ENCODE peak calls at places on chromosomes 3 and 15, in eight cellular contexts. A is stimulated activated CD4-positive, alpha-beta T cell treated with anti-CD3 and anti-CD28 coated beads, Interleukin-4, amount 100 ng/mL, for 24 hours; G is OCI-M1; Y is GM10248; P is IMR-90; H is stromal cell of bone marrow; X is NCI-H1694; U is AG09309. Q is an unnamed sample.

GRCh38 chr15:90441011-90441410 is 53.0 kb downstream of the IQGAP1 start:
- DNase-seq in P (no peak), A (no peak), H (no peak), X (no peak), U (no peak), Y (no peak), G (no peak), Q (no peak)

GRCh38 chr15:77569647-77570186 is 63.0 kb downstream of the LINGO1 start:
- DNase-seq in X (no peak), U (no peak), G (peak), A (no peak), Y (no peak), H (no peak), P (no peak), Q (peak)

GRCh38 chr3:170496026-170496867 is 77.6 kb downstream of the CLDN11 start:
- DNase-seq in A (no peak), X (no peak), Y (no peak), U (no peak), P (no peak), H (no peak), G (no peak), Q (no peak)

GRCh38 chr15:90581771-90582471 is 52.2 kb downstream of the CRTC3 start:
- DNase-seq in H (no peak), G (peak), Y (no peak), U (no peak), A (peak), X (no peak), P (no peak), Q (no peak)

GRCh38 chr3:141686477-141687280 is 51.4 kb upstream of the RNF7 start:
- DNase-seq in G (peak), X (peak), Y (no peak), H (peak), U (peak), A (no peak), P (peak), Q (peak)

GRCh38 chr3:72745146-72745976 is 102.9 kb downstream of the SHQ1 start:
- DNase-seq in U (no peak), Y (no peak), G (no peak), A (no peak), H (no peak), X (no peak), P (peak), Q (peak)

GRCh38 chr15:53884441-53884840 is 93.8 kb upstream of the UNC13C start:
- DNase-seq in X (no peak), U (no peak), H (no peak), P (no peak), Y (no peak), A (no peak), G (no peak), Q (no peak)

GRCh38 chr3:119930286-119930685 is 148.4 kb downstream of the NR1I2 start:
- DNase-seq in H (no peak), Y (no peak), U (no peak), X (no peak), P (no peak), G (no peak), A (no peak), Q (no peak)

GRCh38 chr15:77721963-77722362 is 89.3 kb upstream of the LINGO1 start:
- DNase-seq in P (no peak), A (no peak), H (no peak), G (no peak), X (no peak), Y (no peak), U (no peak), Q (no peak)

GRCh38 chr3:171986208-171986607 is 53.2 kb upstream of the FNDC3B start:
- DNase-seq in G (peak), P (no peak), H (no peak), X (no peak), A (no peak), Y (no peak), U (no peak), Q (no peak)

GRCh38 chr3:78186404-78186803 is 1146.5 kb downstream of the ROBO2 start:
- DNase-seq in Y (no peak), H (no peak), U (no peak), G (no peak), P (no peak), X (no peak), A (no peak), Q (no peak)

GRCh38 chr15:101307048-101307896 is 12.2 kb upstream of the SNRPA1 start:
- DNase-seq in P (no peak), Y (no peak), G (no peak), X (no peak), U (no peak), A (no peak), H (no peak), Q (peak)

GRCh38 chr3:8503461-8503860 is 1.8 kb downstream of the LMCD1 start:
- DNase-seq in P (no peak), Y (no peak), A (no peak), X (no peak), G (no peak), U (no peak), H (no peak), Q (no peak)

GRCh38 chr3:10428393-10429091 is 76.8 kb downstream of the ATP2B2 start:
- DNase-seq in A (no peak), P (no peak), X (no peak), U (no peak), H (no peak), G (no peak), Y (no peak), Q (no peak)

GRCh38 chr15:89827821-89828220 is 13.2 kb upstream of the ANPEP start:
- DNase-seq in U (no peak), X (no peak), P (no peak), Y (no peak), G (no peak), H (no peak), A (no peak), Q (no peak)

GRCh38 chr3:5080779-5081550 is 41.1 kb upstream of the ARL8B start:
- DNase-seq in A (no peak), X (no peak), G (no peak), P (no peak), Y (no peak), U (no peak), H (no peak), Q (no peak)

GRCh38 chr3:64451283-64452012 is 226.2 kb upstream of the PRICKLE2 start:
- DNase-seq in Y (no peak), A (no peak), H (no peak), X (no peak), G (no peak), U (no peak), P (no peak), Q (no peak)

GRCh38 chr3:129389572-129389937 is 38.9 kb downstream of the EFCAB12 start:
- DNase-seq in G (no peak), U (no peak), X (no peak), A (no peak), Y (no peak), H (no peak), P (peak), Q (no peak)

GRCh38 chr3:31813686-31814085 is 167.4 kb downstream of the OSBPL10 start:
- DNase-seq in A (no peak), G (no peak), H (no peak), U (no peak), X (no peak), Y (no peak), P (no peak), Q (no peak)

GRCh38 chr3:84724877-84725276 is 233.9 kb upstream of the CADM2 start:
- DNase-seq in A (no peak), X (no peak), Y (no peak), H (peak), P (no peak), U (no peak), G (peak), Q (peak)